ENCODE peak calls at places on chromosomes 7 and 10, in six cellular contexts. T is upper lobe of right lung, S is tibial nerve, K is esophagus squamous epithelium, G is A673, E is RWPE2. R is an unnamed sample. For H3K9me3, the result is how much of the 10 kb centered on the place peaks cover.

GRCh38 chr7:12623885-12624498 is 53.5 kb downstream of the SCIN start:
- DNase-seq in T (no peak), S (no peak), K (no peak), G (peak), E (no peak), R (no peak)

GRCh38 chr7:145915679-145916078 is 200.9 kb upstream of the CNTNAP2 start:
- DNase-seq in T (no peak), S (no peak), K (no peak), G (no peak), E (no peak), R (no peak)

GRCh38 chr10:60098676-60099601 is 192.6 kb upstream of the CCDC6 start:
- DNase-seq in T (no peak), S (no peak), K (no peak), G (peak), E (no peak), R (no peak)

GRCh38 chr10:8927705-8928104 is 873.2 kb downstream of the GATA3 start:
- DNase-seq in T (no peak), S (no peak), K (no peak), G (no peak), E (no peak), R (no peak)

GRCh38 chr10:102509387-102509786 is 5.6 kb downstream of the SUFU start:
- DNase-seq in T (no peak), S (no peak), K (no peak), G (no peak), E (no peak), R (no peak)

GRCh38 chr10:11986593-11987216 is 55.9 kb downstream of the UPF2 start:
- DNase-seq in T (peak), S (peak), K (no peak), G (peak), E (peak), R (peak)

GRCh38 chr10:102919237-102919959 is 1.3 kb downstream of the CNNM2 start:
- DNase-seq in T (peak), S (no peak), K (no peak), G (no peak), E (no peak), R (peak)

GRCh38 chr7:67361150-67361549 is 364.5 kb downstream of the TYW1 start:
- DNase-seq in T (no peak), S (no peak), K (no peak), G (no peak), E (no peak), R (no peak)

GRCh38 chr10:21402606-21403083 is 122.8 kb downstream of the SKIDA1 start:
- DNase-seq in T (no peak), S (no peak), K (no peak), G (peak), E (no peak), R (no peak)

GRCh38 chr7:130070900-130071622 is 727 bp downstream of the KLHDC10 start:
- DNase-seq in T (no peak), S (no peak), K (no peak), G (no peak), E (no peak), R (no peak)

GRCh38 chr7:95804090-95804489 is 31.7 kb downstream of the DYNC1I1 start:
- DNase-seq in T (no peak), S (no peak), K (no peak), G (no peak), E (no peak), R (no peak)

GRCh38 chr7:144384071-144384470 is 19.4 kb downstream of the NOBOX start:
- DNase-seq in T (no peak), S (no peak), K (no peak), G (no peak), E (no peak), R (peak)

GRCh38 chr7:38374507-38374906 is 101.1 kb upstream of the TARP start:
- DNase-seq in T (no peak), S (no peak), K (no peak), G (peak), E (no peak), R (no peak)

GRCh38 chr7:141409911-141410329 is 141.3 kb upstream of the AGK start:
- DNase-seq in T (no peak), S (no peak), K (no peak), G (no peak), E (no peak), R (no peak)

GRCh38 chr7:145698526-145699262 is 417.9 kb upstream of the CNTNAP2 start:
- DNase-seq in T (no peak), S (no peak), K (no peak), G (no peak), E (no peak), R (no peak)

GRCh38 chr10:32445036-32445435 is 904 bp upstream of the CCDC7 start:
- DNase-seq in T (no peak), S (no peak), K (no peak), G (no peak), E (no peak), R (peak)

GRCh38 chr10:72687035-72687434 is 4.9 kb upstream of the MCU start:
- DNase-seq in T (no peak), S (no peak), K (no peak), G (peak), E (no peak), R (no peak)

GRCh38 chr7:121748546-121748945 is 124.4 kb upstream of the PTPRZ1 start:
- DNase-seq in T (no peak), S (no peak), K (no peak), G (no peak), E (no peak), R (no peak)
- H3K9me3 ChIP-seq in T (under half), S (under half), K (under half), G (under half), E (under half), R (under half)

GRCh38 chr7:139674752-139675126 is 103.1 kb downstream of the HIPK2 start:
- DNase-seq in T (no peak), S (no peak), K (no peak), G (no peak), E (no peak), R (no peak)
- H3K9me3 ChIP-seq in T (under half), S (under half), K (under half), G (under half), E (under half), R (under half)

GRCh38 chr10:109214916-109215740 is 708.2 kb downstream of the XPNPEP1 start:
- DNase-seq in T (no peak), S (no peak), K (no peak), G (no peak), E (no peak), R (no peak)

GRCh38 chr10:109218207-109218606 is 705.1 kb downstream of the XPNPEP1 start:
- DNase-seq in T (no peak), S (no peak), K (no peak), G (no peak), E (no peak), R (no peak)

GRCh38 chr10:109219935-109220334 is 703.4 kb downstream of the XPNPEP1 start:
- DNase-seq in T (no peak), S (no peak), K (no peak), G (no peak), E (no peak), R (no peak)
- H3K9me3 ChIP-seq in T (under half), S (under half), K (under half), G (under half), E (under half), R (under half)

DNA sequence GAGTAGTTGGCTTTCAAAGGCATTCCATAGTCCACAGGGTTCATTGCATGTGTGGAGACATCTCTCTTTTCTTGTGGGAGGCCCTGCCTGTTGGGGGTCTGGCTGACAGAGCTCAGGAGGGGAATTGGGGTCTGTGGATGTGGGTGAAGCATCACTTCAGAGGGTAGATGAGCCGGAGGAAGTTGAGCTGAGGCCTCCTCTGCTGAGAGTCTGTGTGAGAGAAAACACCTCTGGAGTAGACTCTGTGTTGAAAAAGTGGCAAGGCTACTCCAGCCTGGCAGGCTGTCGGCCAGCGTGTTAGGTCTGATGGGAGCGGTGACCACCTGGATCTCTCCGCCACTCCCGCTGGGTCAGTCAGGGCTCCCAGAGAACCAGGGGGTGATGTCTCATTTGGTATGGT is 358.0 kb upstream of the MGMT start:
- DNase-seq in T (no peak), S (no peak), K (no peak), G (no peak), E (no peak), R (no peak)
- H3K9me3 ChIP-seq in T (under half), S (under half), K (under half), G (under half), E (under half), R (under half)

DNA sequence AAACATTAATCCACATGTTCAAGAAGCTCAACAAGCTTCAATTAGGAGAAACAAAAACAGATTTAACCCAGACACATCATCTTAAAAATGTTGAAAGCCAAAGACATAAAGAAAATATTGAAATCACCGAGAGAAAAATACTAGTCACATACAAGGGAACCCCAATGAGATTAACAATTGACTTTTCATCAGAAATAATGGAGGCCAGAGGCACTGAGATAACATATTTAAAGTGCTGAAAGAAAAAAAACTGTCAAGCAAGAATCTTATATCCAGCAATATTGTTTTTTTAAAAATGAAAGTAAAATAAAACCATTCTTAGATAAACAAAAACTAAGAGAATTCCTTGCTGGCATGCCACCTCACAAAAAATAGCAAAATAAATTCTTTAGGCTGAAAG is 28.9 kb downstream of the AOC1 start:
- DNase-seq in T (no peak), S (no peak), K (no peak), G (no peak), E (no peak), R (no peak)
- H3K9me3 ChIP-seq in T (under half), S (under half), K (under half), G (under half), E (under half), R (under half)

DNA sequence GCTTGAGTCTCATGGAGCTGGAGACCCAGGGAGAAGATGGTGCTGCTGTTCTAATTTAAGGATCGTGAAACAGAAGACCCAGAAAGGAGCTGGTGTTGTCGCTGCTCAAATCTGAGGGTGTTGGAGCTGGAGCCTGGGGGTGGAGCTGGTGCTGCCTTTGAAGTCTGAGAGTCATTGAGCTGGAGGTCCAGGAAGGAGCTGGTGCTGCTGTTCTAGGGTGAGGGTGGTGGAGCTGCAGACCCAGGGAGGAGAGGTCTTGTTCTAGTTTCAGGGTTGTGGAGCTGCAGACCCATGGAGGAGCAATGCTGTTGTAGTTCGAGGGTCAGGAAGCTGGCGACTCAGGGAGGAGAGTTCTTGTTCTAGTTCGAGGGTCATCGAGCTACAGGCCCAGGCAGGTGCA is 84.1 kb upstream of the ZNF479 start:
- DNase-seq in T (peak), S (no peak), K (no peak), G (no peak), E (no peak), R (no peak)
- H3K9me3 ChIP-seq in T (under half), S (under half), K (under half), G (under half), E (under half), R (half or more)

R was measured in mucosa of descending colon.